ENCODE peak calls at places on chromosome 5, in four cellular contexts. Z is A549, D is HepG2, T is GM12878. H is an unnamed sample.

GRCh38 chr5:158320178-158320674 is 461.3 kb upstream of the CLINT1 start:
- DNase-seq in Z (no peak), T (no peak), D (no peak), H (no peak)

GRCh38 chr5:132467292-132467984 is 23.1 kb downstream of the IRF1 start:
- DNase-seq in D (peak; percentile 56), T (peak; percentile 79), Z (no peak), H (no peak)

GRCh38 chr5:90563161-90563560 is 4.6 kb downstream of the ADGRV1 start:
- DNase-seq in T (no peak), Z (no peak), D (no peak), H (no peak)

GRCh38 chr5:170632985-170633234 is 129.1 kb downstream of the KCNIP1 start:
- DNase-seq in D (no peak), Z (no peak), T (no peak), H (peak; percentile 69)

GRCh38 chr5:170611446-170612088 is 107.7 kb downstream of the KCNIP1 start:
- DNase-seq in T (no peak), D (no peak), Z (no peak), H (no peak)

GRCh38 chr5:42767491-42768105 is 11.0 kb downstream of the CCDC152 start:
- DNase-seq in T (no peak), Z (no peak), D (peak; percentile 19), H (peak; percentile 51)

GRCh38 chr5:136819526-136820302 is 454.4 kb upstream of the TRPC7 start:
- DNase-seq in D (no peak), T (no peak), Z (no peak), H (no peak)

GRCh38 chr5:139747583-139748504 is 47.8 kb upstream of the PSD2 start:
- DNase-seq in T (no peak), Z (no peak), D (no peak), H (peak; percentile 77)

GRCh38 chr5:131303537-131303936 is 39.7 kb downstream of the CDC42SE2 start:
- DNase-seq in Z (no peak), T (no peak), D (no peak), H (no peak)

GRCh38 chr5:87393331-87393730 is 19.4 kb downstream of the CCNH start:
- DNase-seq in T (no peak), D (no peak), Z (no peak), H (no peak)

GRCh38 chr5:179271821-179272325 is 73.4 kb downstream of the ADAMTS2 start:
- DNase-seq in T (no peak), D (no peak), Z (no peak), H (no peak)

GRCh38 chr5:73448451-73449136 is at the start of gene FOXD1:
- DNase-seq in T (no peak), D (peak; percentile 32), Z (peak; percentile 77), H (peak; percentile 60)

GRCh38 chr5:169161022-169161680 is 139.8 kb downstream of the SLIT3 start:
- DNase-seq in D (no peak), Z (peak; percentile 75), T (no peak), H (no peak)

GRCh38 chr5:96144289-96144688 is 182.6 kb upstream of the ELL2 start:
- DNase-seq in D (no peak), Z (no peak), T (no peak), H (no peak)

DNA sequence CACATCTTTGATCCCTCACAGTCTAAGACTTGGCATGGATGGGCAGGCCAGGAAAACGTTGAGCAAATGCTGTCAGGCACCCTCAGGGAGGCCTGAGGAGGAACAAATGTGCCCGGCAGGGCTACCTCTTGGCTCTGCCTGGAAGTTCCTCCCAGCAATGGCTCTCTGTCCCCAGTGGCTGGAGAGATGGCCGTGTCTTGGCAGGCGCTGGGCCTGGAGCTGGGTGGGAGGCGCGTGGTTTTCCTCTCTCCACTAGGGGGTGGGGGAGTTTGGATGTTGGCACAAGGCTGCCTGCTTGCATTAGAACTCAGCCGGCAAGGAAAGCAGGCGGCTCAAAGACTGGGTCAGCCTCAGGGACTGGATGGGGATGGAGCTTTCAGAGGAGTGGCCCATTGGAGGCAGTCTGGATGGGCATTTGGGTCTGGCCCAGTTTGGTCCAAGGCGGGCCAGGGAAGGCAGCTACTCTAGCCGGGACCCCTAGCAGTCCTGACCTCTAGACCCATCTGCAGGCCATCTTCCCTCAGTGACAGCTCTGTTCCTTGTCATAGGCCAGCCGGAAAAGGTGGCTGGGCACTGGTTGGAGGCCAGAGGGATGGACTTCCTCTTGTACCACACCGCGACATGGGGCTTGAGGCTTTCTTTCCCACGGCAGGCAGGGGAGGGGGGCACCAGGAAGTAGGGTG is 68.2 kb upstream of the STC2 start:
- DNase-seq in Z (peak; percentile 23), D (peak; percentile 9), T (no peak), H (no peak)
- TF ChIP-seq BHLHE40 in Z (no peak), D (no peak), T (no peak), H (no peak)

GRCh38 chr5:125461641-125462072 is 715.2 kb upstream of the ZNF608 start:
- DNase-seq in D (no peak), Z (no peak), T (no peak), H (no peak)
- TF ChIP-seq MAX in D (no peak), Z (no peak), T (no peak), H (no peak)

GRCh38 chr5:143701476-143701875 is 110.5 kb upstream of the HMHB1 start:
- DNase-seq in D (no peak), Z (no peak), T (no peak), H (no peak)

GRCh38 chr5:143703659-143704058 is 108.3 kb upstream of the HMHB1 start:
- DNase-seq in Z (no peak), T (no peak), D (no peak), H (no peak)

GRCh38 chr5:143708672-143709071 is 103.3 kb upstream of the HMHB1 start:
- DNase-seq in T (no peak), Z (no peak), D (no peak), H (no peak)

GRCh38 chr5:143707797-143708196 is 104.2 kb upstream of the HMHB1 start:
- DNase-seq in T (no peak), D (no peak), Z (no peak), H (no peak)

GRCh38 chr5:143705416-143705815 is 106.5 kb upstream of the HMHB1 start:
- DNase-seq in T (no peak), D (no peak), Z (no peak), H (no peak)
- TF ChIP-seq BHLHE40 in T (no peak), D (no peak), Z (no peak), H (no peak)

GRCh38 chr5:135543151-135543818 is 7.5 kb upstream of the NEUROG1 start:
- DNase-seq in Z (no peak), D (no peak), T (no peak), H (no peak)
- TF ChIP-seq MAX in Z (no peak), D (no peak), T (no peak), H (no peak)